ENCODE peak calls at places on chromosomes 1 and 21, in five cellular contexts. W is MM.1S, O is mammary epithelial cell, C is tibial artery, L is mesendoderm. Y is an unnamed sample.

GRCh38 chr1:64469614-64469976 is 334 bp upstream of the CACHD1 start:
- DNase-seq in L (no peak), W (no peak), O (peak; percentile 28), C (no peak), Y (no peak)

GRCh38 chr1:213874789-213875188 is 113.0 kb upstream of the PROX1 start:
- DNase-seq in O (no peak), L (no peak), C (no peak), W (no peak), Y (no peak)

GRCh38 chr1:54273837-54274192 is 73.8 kb downstream of the MRPL37 start:
- DNase-seq in O (no peak), L (peak; percentile 82), C (no peak), W (no peak), Y (no peak)

GRCh38 chr1:154220970-154221814 is 437 bp downstream of the UBAP2L start:
- DNase-seq in W (peak; percentile 73), C (peak; percentile 81), L (peak; percentile 49), O (peak; percentile 44), Y (peak; percentile 65)

GRCh38 chr1:160552425-160552824 is 26.9 kb downstream of the CD84 start:
- DNase-seq in L (no peak), C (no peak), W (no peak), O (no peak), Y (no peak)

GRCh38 chr1:246769306-246769705 is 45.1 kb downstream of the SCCPDH start:
- DNase-seq in O (peak; percentile 66), C (no peak), W (no peak), L (no peak), Y (no peak)

GRCh38 chr21:38798481-38798882 is 7.2 kb upstream of the ETS2 start:
- DNase-seq in W (no peak), O (peak; percentile 92), C (no peak), L (peak; percentile 79), Y (no peak)

GRCh38 chr1:230791986-230792564 is 44.9 kb downstream of the CAPN9 start:
- DNase-seq in L (no peak), C (no peak), O (no peak), W (no peak), Y (peak; percentile 21)

GRCh38 chr1:79847715-79848114 is 841.2 kb upstream of the ADGRL4 start:
- DNase-seq in O (no peak), W (no peak), C (no peak), L (peak; percentile 7), Y (no peak)

GRCh38 chr21:38861006-38861405 is 55.3 kb downstream of the ETS2 start:
- DNase-seq in O (no peak), L (no peak), W (no peak), C (no peak), Y (no peak)

DNA sequence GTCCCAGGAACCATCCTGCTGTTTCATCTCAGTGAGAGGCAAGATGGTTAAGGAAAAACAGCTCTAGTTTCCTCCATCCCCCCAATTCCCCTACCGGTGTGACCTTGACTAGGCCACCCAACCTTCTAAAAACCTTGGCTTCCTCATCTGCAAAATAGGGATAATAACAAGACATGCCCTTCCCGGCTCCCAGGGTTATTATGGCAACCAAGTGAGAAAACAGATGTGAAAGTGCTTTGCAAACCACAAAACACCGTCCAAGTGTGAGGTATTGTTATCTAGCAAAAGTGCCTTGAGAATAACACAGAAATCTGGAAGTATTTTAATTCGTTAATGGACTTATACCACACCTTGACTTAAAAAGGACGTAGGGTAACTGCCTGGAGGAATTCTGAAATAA is 62.7 kb downstream of the ITPKB start:
- DNase-seq in W (no peak), C (no peak), L (no peak), O (no peak), Y (no peak)
- H3K4me1 ChIP-seq in W (peaks cover 22% of the 10 kb centered on the region), C (peaks cover 4% of the 10 kb centered on the region), L (peaks cover 20% of the 10 kb centered on the region), O (peaks cover 23% of the 10 kb centered on the region), Y (peaks cover 54% of the 10 kb centered on the region)

GRCh38 chr1:193558491-193559028 is 372.1 kb upstream of the B3GALT2 start:
- DNase-seq in W (no peak), L (no peak), C (no peak), O (peak; percentile 55), Y (no peak)

GRCh38 chr1:193552274-193552673 is 365.9 kb upstream of the B3GALT2 start:
- DNase-seq in W (no peak), C (no peak), O (no peak), L (no peak), Y (no peak)

GRCh38 chr1:193549067-193549466 is 362.7 kb upstream of the B3GALT2 start:
- DNase-seq in L (no peak), W (no peak), O (no peak), C (no peak), Y (no peak)

GRCh38 chr1:193556042-193556441 is 369.6 kb upstream of the B3GALT2 start:
- DNase-seq in W (no peak), C (no peak), L (no peak), O (no peak), Y (no peak)

GRCh38 chr1:193553562-193553961 is 367.1 kb upstream of the B3GALT2 start:
- DNase-seq in C (no peak), O (no peak), W (no peak), L (no peak), Y (no peak)
- H3K27ac ChIP-seq in C (no peak overlapping the region), O (no peak overlapping the region), W (no peak overlapping the region), L (no peak overlapping the region), Y (no peak overlapping the region)

GRCh38 chr1:36369472-36369871 is 16.3 kb downstream of the STK40 start:
- DNase-seq in C (no peak), O (no peak), W (no peak), L (no peak), Y (no peak)

GRCh38 chr1:36367798-36368197 is 17.9 kb downstream of the STK40 start:
- DNase-seq in L (no peak), W (no peak), C (no peak), O (no peak), Y (no peak)

GRCh38 chr1:36369061-36369470 is 16.7 kb downstream of the STK40 start:
- DNase-seq in C (peak; percentile 83), W (peak; percentile 62), L (peak; percentile 82), O (peak; percentile 50), Y (peak; percentile 86)

GRCh38 chr1:36377776-36378175 is 7.9 kb downstream of the STK40 start:
- DNase-seq in O (no peak), C (no peak), L (no peak), W (peak; percentile 12), Y (no peak)

DNA sequence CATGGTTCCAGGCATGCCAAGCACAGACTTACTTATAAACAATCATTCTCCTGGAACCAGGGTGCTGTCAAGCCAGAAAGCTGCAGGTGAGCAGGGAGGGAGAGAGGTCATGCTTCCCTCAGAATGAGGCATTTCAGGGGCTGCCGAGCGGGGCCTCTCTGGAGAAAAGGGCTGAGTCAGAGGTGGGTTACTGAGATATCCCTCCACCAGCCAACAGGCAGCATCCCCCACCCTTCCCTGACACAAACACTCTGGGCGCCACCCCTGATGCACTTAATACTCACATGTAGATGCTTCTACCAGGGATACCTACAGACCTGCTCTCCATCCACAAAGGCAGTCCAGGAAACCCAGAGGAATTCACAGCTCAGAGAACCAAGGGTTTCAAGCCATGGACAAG is 13.1 kb downstream of the STK40 start:
- DNase-seq in O (no peak), C (no peak), W (no peak), L (peak; percentile 54), Y (no peak)
- H3K4me1 ChIP-seq in O (peaks cover 33% of the 10 kb centered on the region), C (no peaks in the 10 kb centered on the region), W (peaks cover 34% of the 10 kb centered on the region), L (peaks cover 17% of the 10 kb centered on the region), Y (peaks cover 16% of the 10 kb centered on the region)

GRCh38 chr1:51313961-51314777 is 16.2 kb downstream of the TTC39A start:
- DNase-seq in O (peak; percentile 78), W (no peak), L (no peak), C (peak; percentile 56), Y (no peak)
- H3K27ac ChIP-seq in O (peak overlapping the region; percentile 26), W (no peak overlapping the region), L (no peak overlapping the region), C (no peak overlapping the region), Y (peak overlapping the region; percentile 32)

GRCh38 chr1:65476327-65476726 is 55.9 kb downstream of the LEPR start:
- DNase-seq in C (no peak), L (no peak), O (no peak), W (no peak), Y (no peak)

GRCh38 chr1:65477414-65478378 is 57.2 kb downstream of the LEPR start:
- DNase-seq in L (no peak), C (no peak), W (no peak), O (no peak), Y (no peak)

GRCh38 chr1:65478379-65479026 is 58.0 kb downstream of the LEPR start:
- DNase-seq in W (no peak), O (no peak), L (no peak), C (no peak), Y (no peak)

GRCh38 chr1:65480684-65481405 is 60.4 kb downstream of the LEPR start:
- DNase-seq in L (no peak), C (no peak), O (no peak), W (no peak), Y (no peak)

DNA sequence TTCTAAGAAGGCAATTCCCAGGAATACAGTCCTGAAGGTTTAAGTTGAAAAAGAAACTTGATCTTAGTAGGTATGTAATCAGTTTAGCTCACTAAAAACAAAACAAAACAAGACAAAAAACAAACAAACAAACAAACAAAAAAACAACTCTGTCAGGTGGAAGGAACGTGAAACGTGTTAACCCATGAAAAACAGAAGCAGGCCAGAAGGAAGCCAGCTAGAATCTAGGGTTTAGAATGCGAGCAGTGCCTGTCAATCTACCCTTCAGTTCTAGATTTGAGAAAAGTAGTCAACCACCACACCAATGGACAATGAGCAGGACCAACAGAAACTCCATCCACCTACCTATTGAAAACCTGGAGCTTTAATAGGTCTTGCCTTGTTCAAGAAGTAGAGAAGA is 59.3 kb downstream of the LEPR start:
- DNase-seq in W (no peak), O (no peak), L (no peak), C (no peak), Y (no peak)
- H3K4me1 ChIP-seq in W (no peaks in the 10 kb centered on the region), O (no peaks in the 10 kb centered on the region), L (no peaks in the 10 kb centered on the region), C (no peaks in the 10 kb centered on the region), Y (no peaks in the 10 kb centered on the region)